ENCODE peak calls at places on chromosomes 4 and X, in seven cellular contexts. M, O, K, J, H, G and I are unnamed samples.

GRCh38 chr4:83722730-83723269 is 186.9 kb downstream of the GPAT3 start:
- DNase-seq in M (no peak), O (no peak), K (no peak), J (no peak), H (no peak), G (no peak), I (no peak)

GRCh38 chr4:142242156-142242555 is 603.9 kb downstream of the INPP4B start:
- DNase-seq in M (no peak), O (no peak), K (no peak), J (no peak), H (no peak), G (no peak), I (no peak)

GRCh38 chr4:3366893-3367775 is 74.3 kb downstream of the RGS12 start:
- DNase-seq in M (no peak), O (no peak), K (no peak), J (no peak), H (no peak), G (no peak), I (no peak)

GRCh38 chrX:120727911-120728310 is 98.1 kb upstream of the C1GALT1C1 start:
- DNase-seq in M (no peak), O (no peak), K (no peak), J (no peak), H (no peak), G (no peak), I (no peak)

GRCh38 chr4:88820723-88821368 is 123.2 kb upstream of the NAP1L5 start:
- DNase-seq in M (no peak), O (no peak), K (no peak), J (peak), H (no peak), G (no peak), I (no peak)

GRCh38 chr4:24763631-24764302 is 31.6 kb upstream of the SOD3 start:
- DNase-seq in M (no peak), O (no peak), K (no peak), J (no peak), H (no peak), G (no peak), I (no peak)

GRCh38 chr4:124321370-124321769 is 391.2 kb downstream of the ANKRD50 start:
- DNase-seq in M (no peak), O (no peak), K (no peak), J (no peak), H (no peak), G (no peak), I (no peak)

GRCh38 chr4:108693211-108693610 is 42.8 kb downstream of the OSTC start:
- DNase-seq in M (no peak), O (no peak), K (no peak), J (no peak), H (no peak), G (no peak), I (no peak)

GRCh38 chr4:134365852-134366251 is 164.3 kb upstream of the PABPC4L start:
- DNase-seq in M (no peak), O (no peak), K (no peak), J (no peak), H (no peak), G (no peak), I (no peak)

GRCh38 chr4:61239250-61239649 is 39.1 kb downstream of the ADGRL3 start:
- DNase-seq in M (no peak), O (no peak), K (no peak), J (no peak), H (no peak), G (no peak), I (no peak)

GRCh38 chrX:69307736-69308135 is 142.5 kb upstream of the PJA1 start:
- DNase-seq in M (no peak), O (no peak), K (no peak), J (no peak), H (no peak), G (no peak), I (no peak)

GRCh38 chr4:14529653-14530052 is 472.6 kb upstream of the CPEB2 start:
- DNase-seq in M (no peak), O (no peak), K (no peak), J (no peak), H (no peak), G (no peak), I (no peak)

GRCh38 chr4:183783933-183784622 is 121.0 kb upstream of the STOX2 start:
- DNase-seq in M (no peak), O (no peak), K (no peak), J (no peak), H (no peak), G (no peak), I (no peak)